ENCODE peak calls at places on chromosome 3, in five cellular contexts. B is ovary, T is activated B cell treated with CpG ODN at 0.5 μM for 24 hours, G is endothelial cell, Q is breast epithelium. U is an unnamed sample.

GRCh38 chr3:149315694-149316093 is 17.7 kb downstream of the TM4SF18 start:
- DNase-seq in T (no peak), Q (no peak), B (no peak), G (no peak), U (no peak)

GRCh38 chr3:23129817-23130216 is 73.3 kb upstream of the UBE2E2 start:
- DNase-seq in G (no peak), B (no peak), T (no peak), Q (no peak), U (no peak)

GRCh38 chr3:184339016-184339415 is 1.6 kb downstream of the FAM131A start:
- DNase-seq in G (no peak), T (no peak), Q (no peak), B (no peak), U (no peak)

GRCh38 chr3:123028233-123028828 is 768 bp upstream of the SEMA5B start:
- DNase-seq in G (no peak), B (peak; percentile 27), T (peak; percentile 19), Q (no peak), U (no peak)

GRCh38 chr3:190581041-190581501 is 67.2 kb downstream of the IL1RAP start:
- DNase-seq in T (no peak), Q (no peak), G (no peak), B (no peak), U (no peak)

GRCh38 chr3:192013110-192013509 is 552.1 kb downstream of the PYDC2 start:
- DNase-seq in G (no peak), T (no peak), B (no peak), Q (no peak), U (no peak)

GRCh38 chr3:64627042-64627441 is 60.8 kb downstream of the ADAMTS9 start:
- DNase-seq in T (no peak), G (no peak), B (no peak), Q (no peak), U (no peak)

GRCh38 chr3:22371592-22372291 is 620.7 kb upstream of the ZNF385D start:
- DNase-seq in Q (no peak), T (no peak), B (no peak), G (peak; percentile 18), U (peak; percentile 38)

GRCh38 chr3:179973024-179973423 is 63.7 kb downstream of the PEX5L start:
- DNase-seq in Q (no peak), G (no peak), B (no peak), T (no peak), U (no peak)

GRCh38 chr3:155369735-155370134 is 76.3 kb upstream of the STRIT1 start:
- DNase-seq in Q (no peak), G (no peak), T (no peak), B (no peak), U (no peak)

GRCh38 chr3:39013289-39013688 is 38.5 kb downstream of the SCN11A start:
- DNase-seq in G (no peak), B (no peak), T (no peak), Q (no peak), U (no peak)

GRCh38 chr3:9352917-9353823 is 9.7 kb upstream of the THUMPD3 start:
- DNase-seq in Q (peak; percentile 57), G (peak; percentile 65), B (peak; percentile 60), T (peak; percentile 19), U (peak; percentile 66)

GRCh38 chr3:71530903-71531535 is 52.5 kb downstream of the FOXP1 start:
- DNase-seq in B (no peak), G (no peak), T (no peak), Q (no peak), U (no peak)

GRCh38 chr3:128293930-128294329 is 140.6 kb downstream of the EEFSEC start:
- DNase-seq in Q (no peak), B (no peak), G (no peak), T (no peak), U (no peak)

GRCh38 chr3:14042680-14043079 is 82.0 kb downstream of the CHCHD4 start:
- DNase-seq in B (no peak), G (no peak), T (no peak), Q (no peak), U (no peak)

GRCh38 chr3:139127101-139127500 is 82.4 kb upstream of the PRR23C start:
- DNase-seq in T (no peak), G (no peak), B (no peak), Q (no peak), U (no peak)

GRCh38 chr3:48157950-48158376 is 30.3 kb downstream of the CDC25A start:
- DNase-seq in B (peak; percentile 50), Q (no peak), G (peak; percentile 72), T (peak; percentile 26), U (peak; percentile 33)

GRCh38 chr3:196186661-196187573 is 24.3 kb downstream of the ZDHHC19 start:
- DNase-seq in G (no peak), B (peak; percentile 39), Q (no peak), T (no peak), U (no peak)

GRCh38 chr3:189557824-189558223 is 73.4 kb upstream of the TP63 start:
- DNase-seq in G (no peak), Q (no peak), T (no peak), B (no peak), U (no peak)

GRCh38 chr3:128226794-128227399 is 73.6 kb downstream of the EEFSEC start:
- DNase-seq in G (peak; percentile 77), B (no peak), Q (no peak), T (no peak), U (peak; percentile 65)

GRCh38 chr3:33722186-33722585 is 4.1 kb upstream of the CLASP2 start:
- DNase-seq in T (no peak), G (no peak), B (no peak), Q (no peak), U (no peak)

GRCh38 chr3:95752199-95752598 is 1062.2 kb upstream of the EPHA6 start:
- DNase-seq in Q (no peak), B (no peak), G (no peak), T (no peak), U (no peak)
- TF ChIP-seq CTCF in Q (no peak), B (no peak), G (no peak), T (no peak), U (no peak)

GRCh38 chr3:135504084-135504685 is 461.3 kb upstream of the PPP2R3A start:
- DNase-seq in T (no peak), B (no peak), G (no peak), Q (no peak), U (no peak)
- TF ChIP-seq CTCF in T (no peak), B (no peak), G (no peak), Q (no peak), U (no peak)

GRCh38 chr3:146382386-146382785 is 87.0 kb downstream of the PLSCR2 start:
- DNase-seq in Q (no peak), G (peak; percentile 7), T (no peak), B (no peak), U (no peak)
- TF ChIP-seq CTCF in Q (no peak), G (no peak), T (no peak), B (no peak), U (no peak)

DNA sequence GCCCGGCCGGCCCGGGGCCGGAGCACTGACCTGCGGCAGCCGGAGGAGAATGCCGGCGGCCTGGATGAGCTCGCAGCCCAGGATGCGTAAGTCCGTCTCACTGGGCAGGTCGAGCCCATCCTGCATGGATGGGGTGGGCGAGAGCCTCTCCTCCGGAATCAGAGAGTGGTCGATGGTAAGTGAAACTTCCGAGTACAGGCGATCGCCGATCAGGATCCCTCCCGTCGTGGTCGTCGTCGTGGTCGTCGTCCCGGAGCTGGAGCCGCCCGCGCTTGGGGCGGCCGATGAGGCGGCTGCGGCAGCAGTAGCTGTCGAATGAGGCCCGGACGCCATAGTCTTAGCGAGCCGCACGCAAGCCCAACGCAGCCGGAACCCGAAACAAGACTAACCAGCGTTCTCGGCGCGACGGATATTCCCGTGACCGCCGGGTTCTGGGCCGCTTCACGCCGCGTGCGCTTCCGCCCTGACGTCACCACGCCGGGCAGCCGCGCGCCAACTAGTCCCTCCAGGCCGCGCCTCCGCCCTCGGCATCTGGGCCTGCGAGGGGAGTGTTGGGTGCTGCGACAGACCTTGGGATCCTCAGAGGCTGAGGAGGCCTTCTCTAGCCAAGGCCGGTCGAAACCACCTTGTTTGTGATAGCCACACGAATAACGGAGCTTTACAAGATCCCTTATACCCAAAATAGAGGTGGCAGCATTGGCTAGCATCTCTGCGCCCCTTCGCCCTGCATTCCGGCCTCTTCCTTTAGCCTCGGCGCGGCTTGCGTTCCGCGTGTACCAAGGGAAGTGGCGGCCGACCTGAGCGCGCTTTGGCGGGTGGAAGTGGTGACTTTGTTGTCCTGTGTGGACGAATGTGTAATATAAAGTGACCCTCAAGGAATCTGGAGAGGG is at the start of gene CCNL1:
- DNase-seq in T (peak; percentile 96), B (peak; percentile 97), Q (peak; percentile 97), G (peak; percentile 93), U (peak; percentile 95)
- TF ChIP-seq CTCF in T (no peak), B (peak; percentile 51), Q (peak; percentile 25), G (no peak), U (no peak)

GRCh38 chr3:159263750-159264561 is 462.1 kb downstream of the MFSD1 start:
- DNase-seq in Q (no peak), T (no peak), B (no peak), G (peak; percentile 37), U (no peak)
- TF ChIP-seq CTCF in Q (peak; percentile 47), T (no peak), B (no peak), G (peak; percentile 46), U (peak; percentile 37)